ENCODE peak calls at places on chromosome 15, in ten cellular contexts. I, U, M, N, X, H, E, Z, C and J are unnamed samples.

GRCh38 chr15:52100807-52101206 is 11.8 kb downstream of the BCL2L10 start:
- DNase-seq in I (peak; percentile 72), U (peak; percentile 96), M (peak; percentile 74), N (no peak), X (no peak), H (peak; percentile 98), E (peak; percentile 65), Z (peak; percentile 86), C (no peak), J (no peak)

GRCh38 chr15:77027697-77028450 is 32.9 kb downstream of the PSTPIP1 start:
- DNase-seq in I (peak; percentile 22), U (no peak), M (no peak), N (no peak), X (peak; percentile 0), H (no peak), E (no peak), Z (no peak), C (no peak), J (no peak)

GRCh38 chr15:39657714-39658113 is 76.8 kb downstream of the THBS1 start:
- DNase-seq in I (peak; percentile 34), U (no peak), M (peak; percentile 20), N (no peak), X (no peak), H (peak; percentile 74), E (no peak), Z (no peak), C (no peak), J (no peak)

GRCh38 chr15:77421370-77421700 is 647 bp downstream of the HMG20A start:
- DNase-seq in I (no peak), U (no peak), M (no peak), N (no peak), X (no peak), H (peak; percentile 22), E (no peak), Z (no peak), C (no peak), J (no peak)

GRCh38 chr15:75029378-75030022 is 6.1 kb downstream of the PPCDC start:
- DNase-seq in I (peak; percentile 90), U (peak; percentile 74), M (peak; percentile 63), N (peak; percentile 78), X (peak; percentile 75), H (peak; percentile 88), E (peak; percentile 96), Z (peak; percentile 94), C (peak; percentile 88), J (peak; percentile 78)

GRCh38 chr15:85722789-85723188 is 71.9 kb downstream of the KLHL25 start:
- DNase-seq in I (no peak), U (no peak), M (no peak), N (no peak), X (no peak), H (no peak), E (no peak), Z (no peak), C (no peak), J (no peak)

GRCh38 chr15:78979456-78980320 is 34.8 kb upstream of the CTSH start:
- DNase-seq in I (peak; percentile 80), U (peak; percentile 36), M (peak; percentile 37), N (no peak), X (no peak), H (peak; percentile 90), E (peak; percentile 81), Z (peak; percentile 85), C (peak; percentile 90), J (no peak)

GRCh38 chr15:52101542-52102340 is 10.8 kb downstream of the BCL2L10 start:
- DNase-seq in I (no peak), U (no peak), M (no peak), N (no peak), X (no peak), H (no peak), E (no peak), Z (no peak), C (no peak), J (no peak)

GRCh38 chr15:99412626-99413025 is 153.2 kb upstream of the MEF2A start:
- DNase-seq in I (no peak), U (no peak), M (no peak), N (no peak), X (no peak), H (no peak), E (no peak), Z (no peak), C (no peak), J (no peak)

GRCh38 chr15:58724471-58724870 is 25.0 kb downstream of the ADAM10 start:
- DNase-seq in I (peak; percentile 59), U (no peak), M (no peak), N (no peak), X (no peak), H (peak; percentile 81), E (no peak), Z (no peak), C (no peak), J (peak; percentile 55)

GRCh38 chr15:57251308-57251707 is 125.0 kb upstream of the CGNL1 start:
- DNase-seq in I (no peak), U (no peak), M (no peak), N (no peak), X (no peak), H (no peak), E (no peak), Z (no peak), C (no peak), J (no peak)

GRCh38 chr15:73231661-73232443 is 136.9 kb downstream of the HCN4 start:
- DNase-seq in I (no peak), U (no peak), M (peak; percentile 23), N (no peak), X (no peak), H (no peak), E (no peak), Z (no peak), C (no peak), J (no peak)

GRCh38 chr15:60423540-60423939 is 25.8 kb upstream of the ANXA2 start:
- DNase-seq in I (peak; percentile 56), U (no peak), M (peak; percentile 80), N (no peak), X (no peak), H (peak; percentile 96), E (no peak), Z (no peak), C (no peak), J (no peak)

GRCh38 chr15:45456212-45457106 is 66.1 kb downstream of the SLC30A4 start:
- DNase-seq in I (peak; percentile 98), U (peak; percentile 85), M (peak; percentile 99), N (peak; percentile 48), X (peak; percentile 48), H (peak; percentile 100), E (peak; percentile 55), Z (peak; percentile 85), C (no peak), J (peak; percentile 14)

GRCh38 chr15:84749111-84749991 is 959 bp downstream of the ZNF592 start:
- DNase-seq in I (no peak), U (no peak), M (no peak), N (no peak), X (peak; percentile 11), H (peak; percentile 41), E (peak; percentile 28), Z (peak; percentile 15), C (peak; percentile 37), J (no peak)

GRCh38 chr15:20358066-20358780 is 183.4 kb downstream of the GOLGA6L6 start:
- DNase-seq in I (peak; percentile 9), U (no peak), M (no peak), N (no peak), X (no peak), H (no peak), E (peak; percentile 25), Z (no peak), C (no peak), J (no peak)

GRCh38 chr15:42130246-42130986 is 26.0 kb downstream of the PLA2G4F start:
- DNase-seq in I (no peak), U (no peak), M (no peak), N (no peak), X (no peak), H (no peak), E (no peak), Z (no peak), C (no peak), J (no peak)

GRCh38 chr15:79172801-79173460 is 82.4 kb upstream of the RASGRF1 start:
- DNase-seq in I (no peak), U (no peak), M (no peak), N (no peak), X (no peak), H (no peak), E (no peak), Z (no peak), C (no peak), J (no peak)

GRCh38 chr15:27660676-27661075 is 438.4 kb downstream of the OCA2 start:
- DNase-seq in I (no peak), U (no peak), M (no peak), N (no peak), X (no peak), H (peak; percentile 8), E (no peak), Z (no peak), C (no peak), J (no peak)

GRCh38 chr15:73598540-73599195 is 34.5 kb downstream of the NPTN start:
- DNase-seq in I (peak; percentile 29), U (no peak), M (no peak), N (no peak), X (no peak), H (peak; percentile 33), E (no peak), Z (no peak), C (no peak), J (no peak)

GRCh38 chr15:88004379-88004778 is 252.2 kb downstream of the NTRK3 start:
- DNase-seq in I (no peak), U (no peak), M (no peak), N (no peak), X (no peak), H (no peak), E (no peak), Z (no peak), C (no peak), J (no peak)

GRCh38 chr15:86121568-86121967 is 41.9 kb downstream of the AGBL1 start:
- DNase-seq in I (no peak), U (no peak), M (no peak), N (no peak), X (no peak), H (no peak), E (no peak), Z (no peak), C (no peak), J (no peak)

GRCh38 chr15:75809986-75810750 is 33.1 kb upstream of the UBE2Q2 start:
- DNase-seq in I (no peak), U (no peak), M (no peak), N (no peak), X (no peak), H (peak; percentile 47), E (peak; percentile 34), Z (no peak), C (peak; percentile 63), J (no peak)

GRCh38 chr15:47757331-47757730 is 40.0 kb downstream of the SEMA6D start:
- DNase-seq in I (no peak), U (no peak), M (no peak), N (no peak), X (no peak), H (no peak), E (no peak), Z (no peak), C (no peak), J (no peak)

GRCh38 chr15:84800365-84800806 is 16.8 kb upstream of the ALPK3 start:
- DNase-seq in I (no peak), U (no peak), M (no peak), N (no peak), X (no peak), H (no peak), E (no peak), Z (no peak), C (no peak), J (no peak)

GRCh38 chr15:45179221-45179985 is 8.4 kb downstream of the SHF start:
- DNase-seq in I (no peak), U (no peak), M (no peak), N (peak; percentile 23), X (peak; percentile 33), H (no peak), E (peak; percentile 59), Z (no peak), C (peak; percentile 78), J (no peak)